ENCODE peak calls at places on chromosomes 5 and 9, in five cellular contexts. P is activated T-helper 1 cell treated with anti-CD3 and anti-CD28 coated beads, Interleukin-2, amount 50 U/mL, for 16 hours; K is NCI-H1417; L is left ventricle myocardium inferior; N is stimulated activated CD8-positive, alpha-beta memory T cell treated with anti-CD3 and anti-CD28 coated beads, Interleukin-4, amount 100 ng/mL, for 48 hours. V is an unnamed sample.

GRCh38 chr5:58724992-58725391 is 142.1 kb downstream of the RAB3C start:
- DNase-seq in P (no peak), K (no peak), L (no peak), N (no peak), V (no peak)

GRCh38 chr9:109319631-109320233 is 1.1 kb downstream of the EPB41L4B start:
- DNase-seq in P (no peak), K (peak), L (no peak), N (no peak), V (no peak)

GRCh38 chr5:32522429-32523143 is 62.8 kb upstream of the SUB1 start:
- DNase-seq in P (no peak), K (no peak), L (no peak), N (no peak), V (no peak)

GRCh38 chr5:5523066-5523505 is 100.6 kb downstream of the ICE1 start:
- DNase-seq in P (no peak), K (peak), L (no peak), N (no peak), V (no peak)

GRCh38 chr5:93800988-93801811 is 59.8 kb upstream of the POU5F2 start:
- DNase-seq in P (no peak), K (peak), L (no peak), N (no peak), V (no peak)

GRCh38 chr5:111478266-111478665 is 34.1 kb downstream of the STARD4 start:
- DNase-seq in P (no peak), K (peak), L (no peak), N (no peak), V (no peak)

GRCh38 chr5:60297658-60298057 is 402.3 kb downstream of the DEPDC1B start:
- DNase-seq in P (no peak), K (no peak), L (no peak), N (no peak), V (no peak)

GRCh38 chr5:10233505-10233904 is 16.2 kb downstream of the ATPSCKMT start:
- DNase-seq in P (no peak), K (peak), L (no peak), N (no peak), V (peak)

GRCh38 chr9:22170162-22170932 is 161.2 kb upstream of the CDKN2B start:
- DNase-seq in P (no peak), K (no peak), L (no peak), N (no peak), V (no peak)

GRCh38 chr9:74711371-74711770 is 176.3 kb downstream of the TRPM6 start:
- DNase-seq in P (no peak), K (no peak), L (no peak), N (no peak), V (no peak)

GRCh38 chr5:150021491-150022162 is 21.1 kb downstream of the HMGXB3 start:
- DNase-seq in P (no peak), K (no peak), L (peak), N (no peak), V (no peak)

V was measured in mesothelial cell of epicardium.